ENCODE peak calls at places on chromosomes 13 and 19, in five cellular contexts. J, R, B, K and H are unnamed samples.
A peak's percentile ranks its signal among the peaks of the same experiment; 100 is the strongest.

GRCh38 chr19:33248104-33248503 is 22.5 kb upstream of the SLC7A10 start:
- DNase-seq in J (no peak), R (no peak), B (no peak), K (no peak), H (no peak)

GRCh38 chr13:51006067-51006800 is 96.6 kb downstream of the RNASEH2B start:
- DNase-seq in J (no peak), R (no peak), B (no peak), K (peak; percentile 75), H (peak; percentile 57)

GRCh38 chr19:15666186-15666585 is 6.7 kb upstream of the CYP4F12 start:
- DNase-seq in J (no peak), R (no peak), B (no peak), K (no peak), H (no peak)

GRCh38 chr13:27172495-27172842 is 858 bp upstream of the USP12 start:
- DNase-seq in J (no peak), R (no peak), B (peak; percentile 63), K (no peak), H (peak; percentile 56)

GRCh38 chr13:53052675-53053074 is 24.1 kb downstream of the OLFM4 start:
- DNase-seq in J (no peak), R (no peak), B (no peak), K (no peak), H (no peak)

GRCh38 chr13:80463673-80464352 is 122.9 kb upstream of the SPRY2 start:
- DNase-seq in J (no peak), R (no peak), B (no peak), K (peak; percentile 27), H (no peak)

GRCh38 chr13:110301606-110302131 is 5.3 kb downstream of the COL4A1 start:
- DNase-seq in J (no peak), R (peak; percentile 46), B (peak; percentile 90), K (no peak), H (peak; percentile 80)

GRCh38 chr19:19944583-19944880 is 43.8 kb downstream of the ZNF93 start:
- DNase-seq in J (no peak), R (no peak), B (no peak), K (no peak), H (no peak)

GRCh38 chr19:8393871-8394250 is 3.7 kb downstream of the RAB11B start:
- DNase-seq in J (no peak), R (no peak), B (no peak), K (no peak), H (no peak)

GRCh38 chr19:4951671-4952070 is 17.2 kb upstream of the KDM4B start:
- DNase-seq in J (no peak), R (no peak), B (no peak), K (no peak), H (no peak)

GRCh38 chr13:110070511-110071120 is 236.3 kb downstream of the COL4A1 start:
- DNase-seq in J (no peak), R (no peak), B (peak; percentile 77), K (peak; percentile 29), H (peak; percentile 37)

GRCh38 chr19:6065685-6066365 is 44.5 kb downstream of the RFX2 start:
- DNase-seq in J (no peak), R (no peak), B (peak; percentile 30), K (peak; percentile 35), H (no peak)

GRCh38 chr19:277581-278165 is 13.5 kb downstream of the PLPP2 start:
- DNase-seq in J (no peak), R (peak; percentile 89), B (peak; percentile 35), K (peak; percentile 33), H (peak; percentile 31)

GRCh38 chr19:30223866-30224688 is 148.1 kb upstream of the ZNF536 start:
- DNase-seq in J (no peak), R (no peak), B (no peak), K (no peak), H (no peak)

GRCh38 chr19:3372413-3372812 is 6.0 kb downstream of the NFIC start:
- DNase-seq in J (no peak), R (no peak), B (no peak), K (no peak), H (no peak)

GRCh38 chr19:45815501-45816216 is 551 bp upstream of the RSPH6A start:
- DNase-seq in J (no peak), R (peak; percentile 85), B (no peak), K (no peak), H (no peak)

GRCh38 chr13:80386592-80386991 is 45.7 kb upstream of the SPRY2 start:
- DNase-seq in J (no peak), R (no peak), B (no peak), K (no peak), H (no peak)

GRCh38 chr13:20969182-20969581 is 66.6 kb upstream of the XPO4 start:
- DNase-seq in J (no peak), R (no peak), B (peak; percentile 68), K (peak; percentile 28), H (peak; percentile 29)

GRCh38 chr19:16921766-16922591 is 33.2 kb downstream of the F2RL3 start:
- DNase-seq in J (no peak), R (no peak), B (no peak), K (no peak), H (no peak)

GRCh38 chr19:12137541-12137940 is 2.6 kb downstream of the ZNF20 start:
- DNase-seq in J (no peak), R (no peak), B (no peak), K (no peak), H (no peak)

GRCh38 chr13:75197803-75198202 is 284.2 kb downstream of the TBC1D4 start:
- DNase-seq in J (no peak), R (no peak), B (no peak), K (no peak), H (no peak)

GRCh38 chr13:40187324-40187795 is 479.1 kb downstream of the FOXO1 start:
- DNase-seq in J (no peak), R (no peak), B (no peak), K (no peak), H (no peak)

GRCh38 chr19:58217069-58217481 is 11.6 kb upstream of the ZNF544 start:
- DNase-seq in J (no peak), R (no peak), B (no peak), K (no peak), H (no peak)

GRCh38 chr19:58209577-58209976 is 19.1 kb upstream of the ZNF544 start:
- DNase-seq in J (no peak), R (no peak), B (no peak), K (no peak), H (no peak)

GRCh38 chr19:58212336-58213074 is 16.2 kb upstream of the ZNF544 start:
- DNase-seq in J (no peak), R (no peak), B (no peak), K (no peak), H (no peak)

GRCh38 chr19:58217607-58218391 is 10.9 kb upstream of the ZNF544 start:
- DNase-seq in J (no peak), R (no peak), B (no peak), K (no peak), H (no peak)

DNA sequence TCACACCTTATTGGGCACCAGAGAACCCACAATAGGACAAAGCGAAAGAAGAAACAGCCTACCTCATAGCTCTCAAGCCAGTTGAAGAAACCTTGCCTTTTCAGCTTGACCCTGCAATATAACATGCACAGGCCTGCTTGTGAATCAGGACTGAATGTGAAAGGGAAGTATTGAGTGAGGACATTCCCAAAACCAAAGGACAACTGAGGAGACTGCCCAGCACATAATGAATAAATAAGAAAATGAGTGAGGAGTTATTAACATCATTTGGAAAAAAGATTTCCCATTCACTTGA is 15.7 kb upstream of the ZNF544 start:
- DNase-seq in J (no peak), R (no peak), B (no peak), K (no peak), H (no peak)
- H3K4me3 ChIP-seq in J (no peak overlapping the region), R (no peak overlapping the region), B (no peak overlapping the region), K (no peak overlapping the region), H (peak overlapping the region; percentile 70)

GRCh38 chr19:51926426-51926783 is 867 bp upstream of the ZNF613 start:
- DNase-seq in J (no peak), R (no peak), B (no peak), K (no peak), H (no peak)
- H3K4me3 ChIP-seq in J (peak overlapping the region; percentile 92), R (peak overlapping the region; percentile 96), B (peak overlapping the region; percentile 76), K (peak overlapping the region; percentile 94), H (peak overlapping the region; percentile 98)

DNA sequence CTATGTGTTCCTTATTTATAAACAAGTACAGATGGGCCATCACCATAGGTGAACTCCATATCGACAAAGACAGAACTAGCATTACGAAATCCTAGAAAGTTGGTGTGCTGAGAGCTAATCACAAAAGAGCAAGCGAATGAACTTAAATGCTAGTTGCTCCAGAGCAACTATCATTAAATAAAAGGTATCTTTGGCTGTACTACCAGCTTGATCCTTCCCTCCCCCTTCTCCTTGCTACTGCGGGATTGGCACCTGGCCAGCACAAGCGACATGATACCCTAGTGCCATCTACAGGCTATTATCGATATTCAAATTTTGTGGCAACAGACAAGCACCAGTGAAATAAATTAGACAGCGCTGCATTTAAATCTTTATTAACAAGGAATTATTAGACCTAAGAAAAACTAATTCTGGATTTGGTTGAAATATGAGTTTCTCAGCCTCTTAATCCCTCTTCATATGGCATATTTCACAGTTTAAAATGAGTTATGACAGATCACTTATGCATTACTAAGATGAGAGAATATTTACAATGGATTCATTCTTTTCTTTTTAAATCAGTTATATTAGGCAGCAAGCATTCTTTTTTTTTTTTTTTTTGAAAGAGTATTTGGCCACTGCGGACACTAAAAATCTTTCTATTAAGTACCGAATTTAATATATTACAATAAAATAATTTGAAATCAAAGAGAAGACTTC is 5.8 kb downstream of the PCDH9 start:
- DNase-seq in J (no peak), R (peak; percentile 78), B (peak; percentile 82), K (peak; percentile 86), H (peak; percentile 87)
- H3K4me3 ChIP-seq in J (peak overlapping the region; percentile 34), R (no peak overlapping the region), B (no peak overlapping the region), K (peak overlapping the region; percentile 3), H (peak overlapping the region; percentile 56)

DNA sequence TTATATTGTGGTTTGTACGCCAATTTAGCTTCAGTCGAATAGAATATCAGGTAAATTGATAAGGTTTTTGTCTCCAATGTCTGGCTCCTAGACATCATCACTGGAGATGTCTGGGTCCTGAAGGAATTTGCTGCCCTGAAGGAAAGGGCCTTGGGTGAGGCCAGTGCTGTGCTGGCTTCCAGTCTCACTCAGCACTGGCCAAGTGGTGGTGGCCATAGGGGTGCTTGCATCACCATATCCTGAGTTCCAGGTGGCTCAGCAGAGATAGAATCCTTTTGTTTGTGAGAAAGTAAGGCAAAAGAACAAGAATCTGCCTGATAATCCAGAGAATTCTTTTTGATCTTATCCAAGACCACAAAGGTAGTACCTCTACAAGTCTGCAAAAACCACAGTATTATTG is 39.1 kb downstream of the UQCRFS1 start:
- DNase-seq in J (no peak), R (no peak), B (no peak), K (no peak), H (no peak)
- H3K4me3 ChIP-seq in J (no peak overlapping the region), R (no peak overlapping the region), B (no peak overlapping the region), K (no peak overlapping the region), H (no peak overlapping the region)